ENCODE peak calls at places on chromosomes 5 and 9, in seven cellular contexts. Q, I, G, V, S, F and L are unnamed samples. For H3K9me3, the result is how much of the 10 kb centered on the place peaks cover.

GRCh38 chr5:96079075-96079474 is 117.4 kb upstream of the ELL2 start:
- DNase-seq in Q (peak), I (no peak), F (no peak), V (no peak), S (no peak), G (no peak), L (peak)

GRCh38 chr9:21788752-21789151 is 13.7 kb upstream of the MTAP start:
- DNase-seq in I (peak), Q (peak), V (no peak), F (no peak), S (peak), G (no peak), L (peak)

GRCh38 chr9:78566948-78567675 is 270.2 kb downstream of the PSAT1 start:
- DNase-seq in Q (no peak), F (no peak), I (no peak), G (no peak), S (no peak), V (no peak), L (peak)

GRCh38 chr9:14096182-14096922 is 217.6 kb downstream of the NFIB start:
- DNase-seq in F (peak), Q (no peak), S (peak), I (no peak), G (no peak), V (peak), L (no peak)

GRCh38 chr5:112333236-112333850 is 85.7 kb downstream of the EPB41L4A start:
- DNase-seq in I (no peak), S (no peak), Q (no peak), F (no peak), V (peak), G (no peak), L (no peak)

GRCh38 chr5:75931175-75931574 is 152.0 kb upstream of the SV2C start:
- DNase-seq in Q (no peak), S (no peak), F (no peak), V (no peak), G (no peak), I (no peak), L (no peak)

GRCh38 chr9:98958271-98958989 is 14.7 kb downstream of the COL15A1 start:
- DNase-seq in G (no peak), Q (no peak), I (no peak), S (peak), F (no peak), V (no peak), L (no peak)

GRCh38 chr9:121498487-121499176 is 1.0 kb downstream of the GGTA1 start:
- DNase-seq in V (peak), G (peak), Q (no peak), I (no peak), F (peak), S (peak), L (peak)

GRCh38 chr5:157046041-157046440 is 12.9 kb downstream of the HAVCR1 start:
- DNase-seq in S (peak), I (no peak), F (no peak), Q (peak), V (no peak), G (no peak), L (no peak)

GRCh38 chr5:97547999-97548797 is 365.2 kb upstream of the RIOK2 start:
- DNase-seq in I (peak), G (no peak), S (no peak), V (no peak), Q (no peak), F (no peak), L (no peak)

GRCh38 chr5:87170799-87171198 is 96.9 kb upstream of the RASA1 start:
- DNase-seq in G (no peak), Q (no peak), V (no peak), I (no peak), S (no peak), F (no peak), L (no peak)

GRCh38 chr9:132670816-132671371 is 630 bp downstream of the GTF3C4 start:
- DNase-seq in I (peak), F (peak), S (peak), Q (no peak), V (peak), G (peak), L (peak)

GRCh38 chr9:132672413-132672690 is 2.1 kb downstream of the GTF3C4 start:
- DNase-seq in S (no peak), I (no peak), Q (no peak), G (no peak), F (no peak), V (no peak), L (peak)

GRCh38 chr9:132674485-132674884 is 4.2 kb downstream of the GTF3C4 start:
- DNase-seq in G (no peak), V (no peak), I (no peak), F (no peak), S (no peak), Q (no peak), L (no peak)

GRCh38 chr9:132671620-132672412 is 1.6 kb downstream of the GTF3C4 start:
- DNase-seq in V (no peak), S (no peak), I (no peak), G (no peak), F (no peak), Q (no peak), L (no peak)

DNA sequence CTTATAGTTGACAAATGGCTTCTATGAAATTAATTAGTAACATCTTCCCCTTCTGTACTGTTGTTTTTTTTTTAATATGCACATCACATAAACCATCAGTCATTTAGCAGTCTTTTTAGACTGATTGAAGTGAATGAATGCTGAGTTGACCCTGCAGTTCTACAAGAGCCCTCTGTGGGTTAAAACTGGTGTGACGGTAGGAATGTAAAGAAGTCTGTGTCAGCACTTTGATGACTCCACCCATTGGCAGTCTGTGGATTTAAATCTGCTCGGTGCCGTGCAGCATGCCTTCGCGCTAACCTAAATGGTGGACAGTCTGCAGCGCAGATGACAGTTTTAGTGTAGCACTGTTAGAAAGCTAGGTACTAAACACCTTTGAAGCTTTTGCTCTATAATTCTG is 3.1 kb downstream of the GTF3C4 start:
- DNase-seq in G (peak), Q (no peak), I (no peak), V (peak), F (peak), S (peak), L (peak)
- TF ChIP-seq CTCF in G (peak), Q (peak), I (no peak), V (peak), F (peak), S (no peak), L (peak)

GRCh38 chr5:31944683-31945445 is 229.3 kb downstream of the GOLPH3 start:
- DNase-seq in V (no peak), F (peak), G (no peak), S (no peak), Q (no peak), I (no peak), L (no peak)
- TF ChIP-seq EZH2phosphoT487 in V (no peak), F (no peak), G (no peak), S (no peak), Q (no peak), I (no peak), L (no peak)

GRCh38 chr5:107124376-107124775 is 546.4 kb downstream of the EFNA5 start:
- DNase-seq in Q (no peak), S (no peak), I (no peak), V (no peak), F (no peak), G (no peak), L (no peak)

GRCh38 chr5:107123014-107123413 is 547.7 kb downstream of the EFNA5 start:
- DNase-seq in S (no peak), F (no peak), I (no peak), Q (no peak), G (no peak), V (no peak), L (no peak)

GRCh38 chr5:107126341-107126740 is 544.4 kb downstream of the EFNA5 start:
- DNase-seq in Q (no peak), F (no peak), S (no peak), I (no peak), G (no peak), V (no peak), L (peak)

GRCh38 chr5:107129051-107129450 is 541.7 kb downstream of the EFNA5 start:
- DNase-seq in F (no peak), Q (no peak), V (no peak), S (no peak), I (no peak), G (no peak), L (peak)

DNA sequence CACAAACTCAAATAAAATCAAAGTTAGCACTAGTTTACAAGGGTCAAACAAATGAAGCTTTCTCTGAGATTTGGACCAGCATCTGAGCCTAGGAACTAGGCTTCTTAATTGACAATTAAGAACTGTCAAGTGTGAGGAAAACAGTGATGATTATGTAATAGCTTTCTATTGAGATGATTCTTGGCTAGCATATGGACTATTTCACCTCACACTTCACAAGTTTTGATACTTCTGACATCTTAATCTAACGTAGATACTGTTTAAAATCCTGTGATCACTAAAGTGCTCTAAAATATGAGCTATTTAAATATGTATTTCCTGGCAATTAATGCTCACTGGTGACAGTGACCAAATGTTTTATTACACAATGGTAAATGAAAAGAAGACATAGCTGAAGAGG is 542.8 kb downstream of the EFNA5 start:
- DNase-seq in G (no peak), F (no peak), I (no peak), Q (no peak), S (no peak), V (no peak), L (no peak)
- H3K9me3 ChIP-seq in G (under half), F (under half), I (under half), Q (under half), S (under half), V (under half), L (under half)

GRCh38 chr5:29005386-29005785 is 1967.0 kb upstream of the CDH9 start:
- DNase-seq in I (no peak), F (peak), G (no peak), S (peak), V (peak), Q (no peak), L (peak)

GRCh38 chr5:29002481-29002880 is 1964.1 kb upstream of the CDH9 start:
- DNase-seq in F (no peak), I (no peak), Q (no peak), V (no peak), G (no peak), S (no peak), L (no peak)

DNA sequence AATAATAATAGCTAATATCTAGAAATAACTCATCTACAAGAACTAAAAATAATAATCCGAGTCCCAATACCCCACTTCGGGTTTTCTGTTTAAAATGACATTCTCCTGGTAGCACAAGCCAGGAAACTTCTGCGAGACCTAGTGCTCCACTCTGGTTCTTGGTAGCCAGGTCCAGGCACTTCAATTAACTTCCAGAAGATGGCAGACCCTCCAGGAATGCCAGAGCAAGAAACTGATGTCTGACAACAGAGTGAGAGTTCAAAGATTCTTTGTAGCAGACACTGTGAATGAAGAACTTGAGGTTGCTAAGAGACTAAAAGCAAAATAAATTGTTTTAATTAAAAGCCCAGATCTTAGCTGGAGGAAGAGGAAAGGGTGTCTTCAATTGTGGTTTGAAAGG is 1963.3 kb upstream of the CDH9 start:
- DNase-seq in Q (no peak), F (no peak), I (no peak), S (peak), G (no peak), V (peak), L (peak)
- TF ChIP-seq CTCF in Q (no peak), F (no peak), I (no peak), S (peak), G (no peak), V (peak), L (peak)

DNA sequence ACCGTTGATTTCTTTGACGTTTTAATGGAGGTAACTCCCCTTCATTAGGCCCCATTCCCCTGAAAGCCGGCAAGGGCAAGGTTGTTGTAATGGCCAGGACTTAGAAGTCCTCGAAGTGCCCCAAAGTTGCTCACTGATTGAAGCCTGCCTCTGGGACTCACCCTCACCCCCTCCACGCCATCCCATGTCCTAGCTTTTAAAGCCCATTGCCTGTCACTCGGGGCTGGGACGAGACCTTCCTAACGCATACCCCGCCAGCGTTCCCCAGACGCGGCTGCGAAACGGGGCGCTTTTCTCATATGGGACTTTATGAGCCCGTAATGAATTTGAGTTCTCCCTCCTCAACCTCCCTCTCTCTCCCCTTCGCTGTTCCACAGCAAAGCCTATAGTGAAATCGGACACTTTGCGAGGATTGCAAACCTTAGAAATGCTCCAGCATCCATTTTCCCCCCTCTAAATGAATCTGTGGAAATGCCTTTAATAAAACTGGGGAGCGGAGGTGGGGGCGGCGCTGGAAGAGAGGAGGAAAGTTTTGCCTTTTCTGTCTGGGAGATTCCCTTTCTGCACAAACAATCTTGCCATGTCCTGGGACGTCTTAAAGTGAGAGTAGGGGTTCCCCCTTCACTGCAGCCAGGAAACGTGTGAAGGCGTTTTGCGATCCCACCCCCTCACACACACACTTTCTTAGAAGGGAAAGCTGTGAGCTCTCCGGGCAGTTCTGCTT is 1.5 kb downstream of the PAPPA start:
- DNase-seq in I (no peak), V (peak), Q (no peak), G (no peak), S (peak), F (peak), L (no peak)
- TF ChIP-seq EZH2phosphoT487 in I (no peak), V (no peak), Q (no peak), G (no peak), S (no peak), F (no peak), L (no peak)

GRCh38 chr9:135173066-135173465 is 85.6 kb downstream of the OLFM1 start:
- DNase-seq in V (no peak), Q (no peak), S (no peak), F (no peak), I (no peak), G (no peak), L (no peak)
- H3K9me3 ChIP-seq in V (under half), Q (under half), S (under half), F (under half), I (under half), G (under half), L (under half)